ENCODE peak calls at places on chromosomes 5 and 9, in four cellular contexts. R is transverse colon; U is stimulated activated CD4-positive, alpha-beta T cell treated with anti-CD3 and anti-CD28 coated beads, TNF-alpha, amount 100 ng/mL, for 4 hours; N is endothelial cell. H is an unnamed sample.

GRCh38 chr5:80193421-80193820 is 62.4 kb downstream of the SERINC5 start:
- DNase-seq in N (no peak), U (no peak), R (no peak), H (no peak)

GRCh38 chr5:154783774-154784460 is 28.7 kb downstream of the LARP1 start:
- DNase-seq in R (no peak), U (no peak), N (no peak), H (no peak)

GRCh38 chr5:13994606-13995336 is 50.3 kb upstream of the DNAH5 start:
- DNase-seq in R (no peak), U (no peak), N (no peak), H (peak; percentile 52)

GRCh38 chr5:98460536-98460935 is 312.9 kb upstream of the RGMB start:
- DNase-seq in N (no peak), U (no peak), R (no peak), H (no peak)

GRCh38 chr9:89313842-89314241 is 2.8 kb downstream of the CKS2 start:
- DNase-seq in R (no peak), N (no peak), U (no peak), H (no peak)

GRCh38 chr5:143889986-143890385 is 78.0 kb downstream of the HMHB1 start:
- DNase-seq in U (no peak), N (no peak), R (no peak), H (no peak)

GRCh38 chr5:156326718-156327259 is at the start of gene SGCD:
- DNase-seq in N (peak; percentile 4), U (no peak), R (peak; percentile 26), H (no peak)

GRCh38 chr9:93194584-93194983 is 10.6 kb downstream of the WNK2 start:
- DNase-seq in R (no peak), U (no peak), N (no peak), H (no peak)

GRCh38 chr5:153147891-153148623 is 342.4 kb upstream of the GRIA1 start:
- DNase-seq in R (no peak), U (no peak), N (peak; percentile 14), H (peak; percentile 13)